ENCODE peak calls at places on chromosomes 1 and 21, in eight cellular contexts. L is GM23338; W is endothelial cell; F is GM12864; Z is heart left ventricle; G is CD8-positive, alpha-beta T cell; O is A549; I is tibial nerve. K is an unnamed sample.
A peak's percentile ranks its signal among the peaks of the same experiment; 100 is the strongest.

GRCh38 chr1:236815941-236816340 is 20.8 kb downstream of the MTR start:
- DNase-seq in O (no peak), W (no peak), G (no peak), Z (no peak), I (no peak), F (no peak), L (no peak), K (no peak)

GRCh38 chr1:205263580-205264190 is 35.9 kb downstream of the TMCC2 start:
- DNase-seq in G (no peak), I (no peak), F (no peak), Z (no peak), L (no peak), W (no peak), O (no peak), K (no peak)

GRCh38 chr1:202176949-202177927 is 16.4 kb upstream of the LGR6 start:
- DNase-seq in F (no peak), Z (peak; percentile 61), L (peak; percentile 49), I (no peak), W (no peak), G (no peak), O (no peak), K (no peak)

GRCh38 chr1:96080925-96081324 is 640.7 kb upstream of the PTBP2 start:
- DNase-seq in Z (no peak), O (no peak), G (no peak), F (no peak), L (peak; percentile 33), W (no peak), I (no peak), K (no peak)

GRCh38 chr21:32331444-32332305 is 33.0 kb downstream of the MRAP start:
- DNase-seq in W (no peak), I (no peak), L (no peak), F (no peak), O (no peak), G (no peak), Z (no peak), K (no peak)

GRCh38 chr1:54011316-54012007 is 6.5 kb downstream of the LDLRAD1 start:
- DNase-seq in L (no peak), G (no peak), I (no peak), Z (no peak), O (no peak), F (no peak), W (no peak), K (no peak)

GRCh38 chr1:43729816-43730463 is 22.6 kb downstream of the ST3GAL3 start:
- DNase-seq in L (no peak), W (no peak), I (no peak), F (no peak), G (no peak), Z (no peak), O (no peak), K (no peak)

GRCh38 chr1:76939107-76939816 is 72.0 kb downstream of the ST6GALNAC5 start:
- DNase-seq in O (no peak), L (no peak), G (no peak), Z (no peak), W (no peak), I (no peak), F (no peak), K (no peak)

GRCh38 chr1:39407496-39407888 is 83.9 kb upstream of the BMP8A start:
- DNase-seq in Z (no peak), O (no peak), L (peak; percentile 36), W (no peak), G (no peak), I (no peak), F (no peak), K (no peak)

GRCh38 chr1:198829948-198830347 is 191.1 kb downstream of the PTPRC start:
- DNase-seq in Z (no peak), I (no peak), O (no peak), L (peak; percentile 68), G (no peak), W (no peak), F (no peak), K (no peak)

GRCh38 chr1:154878371-154879355 is 8.6 kb upstream of the KCNN3 start:
- DNase-seq in F (no peak), Z (peak; percentile 88), W (peak; percentile 81), I (peak; percentile 79), O (peak; percentile 73), L (peak; percentile 93), G (peak; percentile 74), K (peak; percentile 59)

GRCh38 chr1:44524655-44525530 is 119.8 kb downstream of the RNF220 start:
- DNase-seq in G (no peak), L (peak; percentile 39), O (no peak), F (no peak), I (no peak), W (peak; percentile 18), Z (no peak), K (no peak)

GRCh38 chr1:185358957-185359356 is 41.9 kb upstream of the IVNS1ABP start:
- DNase-seq in I (no peak), Z (peak; percentile 42), L (no peak), G (no peak), O (no peak), W (no peak), F (no peak), K (no peak)

GRCh38 chr1:150164224-150164623 is 14.5 kb downstream of the PLEKHO1 start:
- DNase-seq in L (no peak), I (no peak), W (no peak), Z (peak; percentile 72), G (no peak), F (no peak), O (no peak), K (no peak)

DNA sequence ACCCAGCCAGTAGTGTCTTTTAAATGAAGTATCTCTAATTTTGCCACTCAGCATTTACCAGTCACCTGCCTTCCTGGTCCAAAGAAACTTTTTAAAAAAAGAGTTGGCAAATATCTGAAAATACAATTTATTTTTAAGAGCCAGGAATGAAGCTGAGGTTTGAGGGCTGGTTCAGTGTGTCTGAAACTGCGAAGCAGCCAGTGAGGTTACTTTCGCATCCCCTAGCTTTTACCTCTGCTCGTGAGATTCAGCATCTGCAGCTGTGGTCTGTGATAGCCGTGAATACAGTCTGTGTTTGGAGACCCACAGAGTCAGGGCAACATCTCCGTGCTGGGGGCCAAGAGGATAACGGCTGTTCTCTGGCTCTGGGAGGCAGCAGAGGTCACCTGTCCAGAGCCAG is 21.3 kb upstream of the KCNAB2 start:
- DNase-seq in O (no peak), W (no peak), G (no peak), Z (no peak), F (peak; percentile 29), I (no peak), L (no peak), K (no peak)
- TF ChIP-seq CTCF in O (no peak), W (no peak), G (no peak), Z (no peak), F (no peak), I (no peak), L (no peak), K (no peak)

DNA sequence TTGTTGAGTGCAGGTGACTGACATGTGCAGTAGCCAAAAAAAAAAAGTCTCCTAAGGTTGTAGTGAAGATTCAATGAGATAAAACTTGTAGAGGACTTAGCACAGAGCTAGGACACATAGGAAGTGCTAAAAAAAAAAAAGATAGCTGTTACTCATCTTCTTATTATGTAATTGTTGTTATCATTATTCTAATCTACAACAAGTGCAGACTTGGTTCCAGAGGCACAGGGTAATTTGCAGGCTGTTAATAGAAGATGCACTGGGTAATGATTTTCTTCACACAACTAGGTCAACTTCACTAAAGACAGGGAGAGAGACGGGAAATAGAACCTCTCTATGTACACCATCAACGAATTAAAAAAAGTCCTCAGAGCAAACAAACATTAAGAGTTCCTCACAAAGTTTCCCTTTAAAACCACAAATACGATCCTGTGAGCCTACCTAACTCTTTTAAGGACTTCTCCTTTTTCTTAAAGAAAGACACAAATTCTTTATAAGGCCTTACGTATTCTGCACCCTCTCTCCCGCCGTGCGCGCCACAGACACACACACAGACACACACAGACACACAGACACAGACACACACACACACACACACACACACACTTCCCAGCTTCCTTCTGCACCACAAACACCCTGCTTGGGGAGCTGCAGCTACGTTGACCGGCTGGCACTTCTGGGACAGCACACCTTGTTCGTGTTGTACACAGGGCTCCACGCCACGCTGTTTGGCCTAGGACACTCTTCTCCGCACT is 49.8 kb upstream of the GADD45A start:
- DNase-seq in O (no peak), I (no peak), Z (no peak), L (no peak), W (no peak), G (no peak), F (no peak), K (no peak)
- TF ChIP-seq CTCF in O (no peak), I (no peak), Z (no peak), L (no peak), W (no peak), G (no peak), F (no peak), K (no peak)

GRCh38 chr1:66085600-66085999 is 292.9 kb downstream of the PDE4B start:
- DNase-seq in O (no peak), W (no peak), Z (no peak), L (no peak), G (no peak), I (no peak), F (no peak), K (no peak)

GRCh38 chr1:66088787-66089186 is 296.1 kb downstream of the PDE4B start:
- DNase-seq in F (no peak), W (no peak), I (no peak), G (no peak), O (no peak), L (no peak), Z (no peak), K (no peak)

DNA sequence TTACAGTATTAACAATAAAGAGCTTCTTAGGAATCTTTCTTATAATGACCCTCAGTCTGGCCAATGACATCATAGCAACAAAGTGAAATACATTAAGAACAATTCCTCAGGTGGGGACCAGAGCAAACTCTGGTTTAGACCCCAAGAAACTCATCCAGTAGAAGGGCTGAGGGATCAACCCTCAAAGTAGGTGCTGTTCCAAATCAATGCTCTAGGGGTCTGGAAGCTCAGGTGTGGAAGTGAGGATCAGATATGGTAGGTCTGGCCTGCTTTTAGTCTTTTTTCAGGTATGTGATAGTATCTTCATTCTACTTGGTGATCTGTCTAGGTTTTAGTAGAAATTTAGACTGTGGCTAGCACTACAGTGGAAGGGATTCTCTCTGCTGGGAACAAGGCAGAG is 291.7 kb downstream of the PDE4B start:
- DNase-seq in F (no peak), G (no peak), O (no peak), W (no peak), Z (no peak), I (no peak), L (peak; percentile 47), K (no peak)
- TF ChIP-seq CTCF in F (peak; percentile 35), G (no peak), O (no peak), W (peak; percentile 20), Z (no peak), I (no peak), L (peak; percentile 44), K (no peak)

GRCh38 chr1:1969505-1969900 is 34.1 kb downstream of the CFAP74 start:
- DNase-seq in O (no peak), I (no peak), L (no peak), Z (no peak), W (no peak), G (no peak), F (no peak), K (no peak)

GRCh38 chr1:1966086-1966740 is 37.4 kb downstream of the CFAP74 start:
- DNase-seq in Z (no peak), G (no peak), F (no peak), W (no peak), L (no peak), O (no peak), I (no peak), K (no peak)

GRCh38 chr1:1967151-1967550 is 36.4 kb downstream of the CFAP74 start:
- DNase-seq in Z (no peak), L (no peak), O (no peak), I (no peak), G (no peak), F (no peak), W (no peak), K (no peak)

GRCh38 chr1:1968767-1969504 is 34.6 kb downstream of the CFAP74 start:
- DNase-seq in L (no peak), O (no peak), F (no peak), W (no peak), G (no peak), Z (no peak), I (no peak), K (no peak)

GRCh38 chr1:1967879-1968278 is 35.7 kb downstream of the CFAP74 start:
- DNase-seq in G (no peak), O (no peak), L (no peak), Z (no peak), W (no peak), I (no peak), F (no peak), K (no peak)
- TF ChIP-seq CTCF in G (no peak), O (no peak), L (no peak), Z (no peak), W (no peak), I (no peak), F (no peak), K (no peak)

K was measured in mesothelial cell of epicardium.